ENCODE peak calls at places on chromosomes 3 and 15, in five cellular contexts. Z is left ventricle myocardium inferior; J is CD4-positive, alpha-beta memory T cell; I is brain microvascular endothelial cell; S is GM12865. O is an unnamed sample.
A peak's percentile ranks its signal among the peaks of the same experiment; 100 is the strongest.

GRCh38 chr15:63499611-63500010 is 4.8 kb upstream of the USP3 start:
- DNase-seq in Z (no peak), J (no peak), I (no peak), S (no peak), O (no peak)

GRCh38 chr3:143586565-143586964 is 261.7 kb downstream of the SLC9A9 start:
- DNase-seq in I (no peak), Z (no peak), J (no peak), S (peak; percentile 9), O (peak; percentile 78)

GRCh38 chr3:142993958-142994442 is 7.4 kb upstream of the U2SURP start:
- DNase-seq in J (peak; percentile 58), Z (peak; percentile 53), I (peak; percentile 71), S (peak; percentile 81), O (peak; percentile 62)

GRCh38 chr3:131109156-131109555 is 82.5 kb downstream of the NEK11 start:
- DNase-seq in S (no peak), I (no peak), Z (no peak), J (no peak), O (no peak)

GRCh38 chr3:51687472-51688205 is 16.6 kb downstream of the TEX264 start:
- DNase-seq in Z (peak; percentile 57), I (no peak), J (no peak), S (no peak), O (no peak)

GRCh38 chr3:186182850-186183249 is 74.0 kb upstream of the ETV5 start:
- DNase-seq in I (no peak), Z (no peak), J (no peak), S (no peak), O (no peak)

GRCh38 chr3:12458901-12459300 is 25.4 kb upstream of the TSEN2 start:
- DNase-seq in I (no peak), S (no peak), Z (no peak), J (no peak), O (no peak)

GRCh38 chr15:78750566-78750965 is 60.7 kb downstream of the ADAMTS7 start:
- DNase-seq in J (peak; percentile 5), S (no peak), Z (no peak), I (no peak), O (no peak)

GRCh38 chr3:76403556-76403955 is 618.2 kb upstream of the ZNF717 start:
- DNase-seq in Z (no peak), S (no peak), I (peak; percentile 27), J (no peak), O (no peak)

GRCh38 chr15:62847900-62848489 is 194.6 kb upstream of the TPM1 start:
- DNase-seq in S (peak; percentile 40), Z (peak; percentile 71), I (peak; percentile 57), J (peak; percentile 20), O (no peak)

GRCh38 chr3:37993811-37994638 is 3.4 kb downstream of the VILL start:
- DNase-seq in I (peak; percentile 74), S (peak; percentile 90), J (peak; percentile 56), Z (peak; percentile 79), O (no peak)

GRCh38 chr15:82942691-82943090 is 9.8 kb downstream of the HOMER2 start:
- DNase-seq in Z (no peak), J (no peak), S (no peak), I (no peak), O (no peak)

GRCh38 chr15:60223161-60223560 is 174.6 kb downstream of the ANXA2 start:
- DNase-seq in I (no peak), J (no peak), Z (no peak), S (no peak), O (no peak)

GRCh38 chr15:97026781-97027180 is 696.3 kb downstream of the NR2F2 start:
- DNase-seq in Z (no peak), I (peak; percentile 72), S (no peak), J (no peak), O (no peak)

GRCh38 chr3:129892486-129892856 is 1.0 kb downstream of the TMCC1 start:
- DNase-seq in Z (no peak), J (no peak), I (no peak), S (peak; percentile 31), O (no peak)

GRCh38 chr3:37833790-37834189 is 27.9 kb upstream of the CTDSPL start:
- DNase-seq in J (no peak), S (peak; percentile 11), Z (no peak), I (no peak), O (no peak)

GRCh38 chr15:89898628-89899302 is 5.0 kb upstream of the AP3S2 start:
- DNase-seq in Z (no peak), I (peak; percentile 33), S (peak; percentile 82), J (peak; percentile 44), O (peak; percentile 26)

GRCh38 chr15:93362203-93362602 is 273.2 kb upstream of the RGMA start:
- DNase-seq in S (no peak), I (no peak), J (no peak), Z (no peak), O (no peak)

GRCh38 chr3:908839-909238 is 184.0 kb upstream of the CNTN6 start:
- DNase-seq in Z (no peak), J (no peak), I (no peak), S (no peak), O (no peak)

GRCh38 chr3:124250053-124250452 is 258.1 kb upstream of the ROPN1 start:
- DNase-seq in I (no peak), J (no peak), Z (no peak), S (peak; percentile 13), O (no peak)

GRCh38 chr15:73593278-73594074 is 39.7 kb downstream of the NPTN start:
- DNase-seq in Z (no peak), J (no peak), S (no peak), I (peak; percentile 36), O (no peak)

GRCh38 chr15:58510715-58511465 is 79.1 kb downstream of the LIPC start:
- DNase-seq in S (no peak), I (peak; percentile 24), J (no peak), Z (no peak), O (no peak)

GRCh38 chr15:68589783-68590710 is 11.3 kb downstream of the CORO2B start:
- DNase-seq in S (no peak), Z (no peak), I (no peak), J (no peak), O (no peak)

GRCh38 chr3:56131976-56132590 is 336.2 kb downstream of the ERC2 start:
- DNase-seq in S (no peak), Z (no peak), J (no peak), I (peak; percentile 95), O (peak; percentile 86)

GRCh38 chr3:58532794-58533220 is 4.2 kb downstream of the ACOX2 start:
- DNase-seq in J (peak; percentile 79), S (peak; percentile 81), I (peak; percentile 64), Z (peak; percentile 68), O (no peak)

GRCh38 chr3:41075958-41076357 is 123.3 kb upstream of the CTNNB1 start:
- DNase-seq in I (peak; percentile 19), S (no peak), Z (peak; percentile 37), J (no peak), O (no peak)

GRCh38 chr3:64074091-64074490 is 50.8 kb upstream of the PSMD6 start:
- DNase-seq in S (no peak), Z (no peak), I (no peak), J (no peak), O (no peak)

GRCh38 chr3:127316685-127317084 is 28.8 kb upstream of the PRR20G start:
- DNase-seq in J (no peak), I (no peak), Z (no peak), S (no peak), O (no peak)

GRCh38 chr3:54342676-54343075 is 220.3 kb downstream of the CACNA2D3 start:
- DNase-seq in I (no peak), J (no peak), Z (no peak), S (no peak), O (no peak)

GRCh38 chr3:141426404-141427034 is 58.2 kb downstream of the ZBTB38 start:
- DNase-seq in J (no peak), Z (peak; percentile 86), I (peak; percentile 73), S (no peak), O (no peak)

GRCh38 chr3:22377421-22377820 is 626.4 kb upstream of the ZNF385D start:
- DNase-seq in I (peak; percentile 73), Z (no peak), J (no peak), S (no peak), O (peak; percentile 67)

GRCh38 chr15:36885709-36886108 is 214.6 kb downstream of the MEIS2 start:
- DNase-seq in J (no peak), Z (no peak), I (no peak), S (no peak), O (no peak)

GRCh38 chr15:36888018-36888992 is 212.0 kb downstream of the MEIS2 start:
- DNase-seq in S (no peak), I (no peak), Z (no peak), J (no peak), O (no peak)

GRCh38 chr15:36884404-36885335 is 215.7 kb downstream of the MEIS2 start:
- DNase-seq in I (no peak), J (no peak), Z (no peak), S (no peak), O (no peak)

GRCh38 chr15:36886135-36887011 is 214.0 kb downstream of the MEIS2 start:
- DNase-seq in S (no peak), I (no peak), J (no peak), Z (no peak), O (no peak)

GRCh38 chr15:36887214-36888017 is 212.9 kb downstream of the MEIS2 start:
- DNase-seq in J (no peak), I (no peak), Z (no peak), S (peak; percentile 31), O (no peak)
- H3K4me3 ChIP-seq in J (no peak overlapping the region), I (peak overlapping the region; percentile 18), Z (peak overlapping the region; percentile 59), S (peak overlapping the region; percentile 29), O (peak overlapping the region; percentile 31)

GRCh38 chr3:39104961-39105686 is 2.3 kb downstream of the GORASP1 start:
- DNase-seq in S (no peak), I (no peak), J (no peak), Z (no peak), O (no peak)
- H3K4me3 ChIP-seq in S (no peak overlapping the region), I (no peak overlapping the region), J (no peak overlapping the region), Z (peak overlapping the region; percentile 99), O (no peak overlapping the region)

GRCh38 chr3:31226331-31226730 is 306.4 kb upstream of the STT3B start:
- DNase-seq in Z (no peak), J (peak; percentile 57), I (no peak), S (peak; percentile 52), O (no peak)
- H3K4me3 ChIP-seq in Z (no peak overlapping the region), J (no peak overlapping the region), I (no peak overlapping the region), S (no peak overlapping the region), O (no peak overlapping the region)

GRCh38 chr3:14434541-14435151 is 32.2 kb downstream of the SLC6A6 start:
- DNase-seq in J (no peak), I (no peak), S (no peak), Z (peak; percentile 51), O (no peak)
- H3K4me3 ChIP-seq in J (no peak overlapping the region), I (no peak overlapping the region), S (no peak overlapping the region), Z (peak overlapping the region; percentile 32), O (no peak overlapping the region)

GRCh38 chr15:40093224-40093842 is 15.3 kb downstream of the BMF start:
- DNase-seq in I (no peak), J (no peak), Z (no peak), S (peak; percentile 38), O (no peak)
- H3K4me3 ChIP-seq in I (no peak overlapping the region), J (no peak overlapping the region), Z (peak overlapping the region; percentile 33), S (no peak overlapping the region), O (no peak overlapping the region)

DNA sequence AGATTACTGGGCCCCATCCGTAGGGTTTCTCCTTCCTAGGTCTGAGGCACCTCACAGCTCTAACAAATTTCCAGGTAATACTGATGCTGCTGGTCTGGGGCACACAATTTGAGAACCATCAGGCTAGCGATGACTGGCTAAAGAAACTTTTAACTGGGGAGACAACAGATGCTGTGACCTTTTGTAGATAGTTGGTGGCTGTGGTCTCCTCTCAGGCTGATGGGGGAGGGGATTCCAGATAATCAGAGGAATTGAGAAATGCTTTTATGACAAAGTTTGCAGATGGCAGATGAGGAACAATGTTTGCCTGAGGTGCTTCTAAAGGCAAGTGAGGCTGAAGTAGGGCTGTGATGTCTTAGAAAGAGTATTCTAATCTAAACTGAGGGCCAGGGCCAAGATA is 13.8 kb upstream of the CCR9 start:
- DNase-seq in J (no peak), S (no peak), Z (no peak), I (no peak), O (no peak)
- H3K4me3 ChIP-seq in J (no peak overlapping the region), S (no peak overlapping the region), Z (no peak overlapping the region), I (no peak overlapping the region), O (no peak overlapping the region)

O was measured in astrocyte of the cerebellum.